ENCODE peak calls at places on chromosomes 7 and 10, in nine cellular contexts. One of them, this sample, is unnamed.
A peak's percentile ranks its signal among the peaks of the same experiment; 100 is the strongest.

GRCh38 chr7:42254217-42254616 is 17.2 kb upstream of the GLI3 start:
- DNase-seq in tibial artery: no peak
- DNase-seq in neural progenitor cell: no peak
- DNase-seq in HCT116: no peak
- DNase-seq in heart right ventricle: no peak
- DNase-seq in astrocyte of the cerebellum: no peak
- DNase-seq in ovary: no peak
- DNase-seq in A549: no peak
- DNase-seq in vagina: no peak
- DNase-seq in this sample: peak; percentile 93

GRCh38 chr10:128846927-128847326 is 620.1 kb upstream of the MGMT start:
- DNase-seq in HCT116: no peak
- DNase-seq in neural progenitor cell: no peak
- DNase-seq in heart right ventricle: no peak
- DNase-seq in ovary: no peak
- DNase-seq in vagina: no peak
- DNase-seq in A549: no peak
- DNase-seq in tibial artery: no peak
- DNase-seq in astrocyte of the cerebellum: no peak
- DNase-seq in this sample: no peak

GRCh38 chr7:139647812-139648616 is 124.5 kb downstream of the CLEC2L start:
- DNase-seq in astrocyte of the cerebellum: no peak
- DNase-seq in A549: no peak
- DNase-seq in ovary: no peak
- DNase-seq in vagina: no peak
- DNase-seq in heart right ventricle: no peak
- DNase-seq in neural progenitor cell: no peak
- DNase-seq in tibial artery: no peak
- DNase-seq in HCT116: no peak
- DNase-seq in this sample: peak; percentile 35

GRCh38 chr10:97333601-97334369 is 744 bp downstream of the FRAT2 start:
- DNase-seq in vagina: no peak
- DNase-seq in HCT116: no peak
- DNase-seq in astrocyte of the cerebellum: no peak
- DNase-seq in heart right ventricle: peak; percentile 52
- DNase-seq in ovary: peak; percentile 44
- DNase-seq in tibial artery: peak; percentile 74
- DNase-seq in A549: no peak
- DNase-seq in neural progenitor cell: peak; percentile 61
- DNase-seq in this sample: peak; percentile 52

GRCh38 chr10:119357389-119358139 is 150.2 kb downstream of the GRK5 start:
- DNase-seq in heart right ventricle: no peak
- DNase-seq in A549: no peak
- DNase-seq in HCT116: no peak
- DNase-seq in neural progenitor cell: no peak
- DNase-seq in ovary: no peak
- DNase-seq in tibial artery: no peak
- DNase-seq in astrocyte of the cerebellum: no peak
- DNase-seq in vagina: no peak
- DNase-seq in this sample: no peak

GRCh38 chr7:149723795-149724495 is 49.4 kb downstream of the ZNF467 start:
- DNase-seq in neural progenitor cell: no peak
- DNase-seq in astrocyte of the cerebellum: no peak
- DNase-seq in vagina: no peak
- DNase-seq in ovary: no peak
- DNase-seq in HCT116: no peak
- DNase-seq in A549: no peak
- DNase-seq in tibial artery: no peak
- DNase-seq in heart right ventricle: no peak
- DNase-seq in this sample: no peak

GRCh38 chr7:117751775-117752174 is 121.5 kb downstream of the CTTNBP2 start:
- DNase-seq in HCT116: no peak
- DNase-seq in tibial artery: no peak
- DNase-seq in vagina: no peak
- DNase-seq in ovary: no peak
- DNase-seq in A549: no peak
- DNase-seq in astrocyte of the cerebellum: no peak
- DNase-seq in neural progenitor cell: no peak
- DNase-seq in heart right ventricle: no peak
- DNase-seq in this sample: no peak

GRCh38 chr10:14403846-14404623 is 73.3 kb upstream of the FRMD4A start:
- DNase-seq in astrocyte of the cerebellum: no peak
- DNase-seq in tibial artery: no peak
- DNase-seq in vagina: no peak
- DNase-seq in ovary: no peak
- DNase-seq in neural progenitor cell: no peak
- DNase-seq in A549: no peak
- DNase-seq in heart right ventricle: no peak
- DNase-seq in HCT116: no peak
- DNase-seq in this sample: no peak

GRCh38 chr10:102628451-102628911 is 15.8 kb upstream of the TRIM8 start:
- DNase-seq in astrocyte of the cerebellum: no peak
- DNase-seq in tibial artery: peak; percentile 84
- DNase-seq in vagina: no peak
- DNase-seq in ovary: peak; percentile 64
- DNase-seq in A549: no peak
- DNase-seq in heart right ventricle: peak; percentile 85
- DNase-seq in neural progenitor cell: no peak
- DNase-seq in HCT116: no peak
- DNase-seq in this sample: peak; percentile 28

GRCh38 chr7:91771394-91771793 is 109.1 kb downstream of the MTERF1 start:
- DNase-seq in ovary: no peak
- DNase-seq in vagina: no peak
- DNase-seq in astrocyte of the cerebellum: no peak
- DNase-seq in neural progenitor cell: no peak
- DNase-seq in HCT116: no peak
- DNase-seq in A549: no peak
- DNase-seq in tibial artery: no peak
- DNase-seq in heart right ventricle: no peak
- DNase-seq in this sample: peak; percentile 64

GRCh38 chr7:32059289-32060045 is 10.7 kb downstream of the PDE1C start:
- DNase-seq in heart right ventricle: no peak
- DNase-seq in ovary: no peak
- DNase-seq in neural progenitor cell: no peak
- DNase-seq in HCT116: no peak
- DNase-seq in tibial artery: no peak
- DNase-seq in A549: no peak
- DNase-seq in astrocyte of the cerebellum: no peak
- DNase-seq in vagina: peak; percentile 70
- DNase-seq in this sample: peak; percentile 17

GRCh38 chr7:24152356-24152755 is 131.6 kb upstream of the NPY start:
- DNase-seq in heart right ventricle: no peak
- DNase-seq in astrocyte of the cerebellum: no peak
- DNase-seq in HCT116: no peak
- DNase-seq in tibial artery: no peak
- DNase-seq in A549: no peak
- DNase-seq in neural progenitor cell: no peak
- DNase-seq in ovary: no peak
- DNase-seq in vagina: no peak
- DNase-seq in this sample: no peak

GRCh38 chr10:22690614-22691431 is 23.6 kb downstream of the PIP4K2A start:
- DNase-seq in tibial artery: no peak
- DNase-seq in HCT116: no peak
- DNase-seq in astrocyte of the cerebellum: no peak
- DNase-seq in neural progenitor cell: peak; percentile 43
- DNase-seq in ovary: no peak
- DNase-seq in vagina: no peak
- DNase-seq in A549: no peak
- DNase-seq in heart right ventricle: no peak
- DNase-seq in this sample: peak; percentile 62

GRCh38 chr7:108145401-108145800 is 15.2 kb upstream of the LAMB4 start:
- DNase-seq in neural progenitor cell: peak; percentile 10
- DNase-seq in ovary: no peak
- DNase-seq in HCT116: no peak
- DNase-seq in astrocyte of the cerebellum: no peak
- DNase-seq in tibial artery: no peak
- DNase-seq in heart right ventricle: no peak
- DNase-seq in vagina: no peak
- DNase-seq in A549: no peak
- DNase-seq in this sample: no peak
- H3K4me3 ChIP-seq in neural progenitor cell: no peak overlapping the region
- H3K4me3 ChIP-seq in ovary: no peak overlapping the region
- H3K4me3 ChIP-seq in HCT116: no peak overlapping the region
- H3K4me3 ChIP-seq in astrocyte of the cerebellum: no peak overlapping the region
- H3K4me3 ChIP-seq in tibial artery: no peak overlapping the region
- H3K4me3 ChIP-seq in heart right ventricle: no peak overlapping the region
- H3K4me3 ChIP-seq in vagina: no peak overlapping the region
- H3K4me3 ChIP-seq in A549: no peak overlapping the region
- H3K4me3 ChIP-seq in this sample: no peak overlapping the region

GRCh38 chr10:110609592-110609991 is 34.5 kb upstream of the RBM20 start:
- DNase-seq in ovary: no peak
- DNase-seq in heart right ventricle: no peak
- DNase-seq in A549: peak; percentile 18
- DNase-seq in HCT116: peak; percentile 15
- DNase-seq in tibial artery: no peak
- DNase-seq in vagina: no peak
- DNase-seq in neural progenitor cell: no peak
- DNase-seq in astrocyte of the cerebellum: no peak
- DNase-seq in this sample: no peak
- TF ChIP-seq CTCF in ovary: no peak
- TF ChIP-seq CTCF in heart right ventricle: no peak
- TF ChIP-seq CTCF in A549: no peak
- TF ChIP-seq CTCF in HCT116: peak; percentile 53
- TF ChIP-seq CTCF in tibial artery: no peak
- TF ChIP-seq CTCF in vagina: no peak
- TF ChIP-seq CTCF in neural progenitor cell: no peak
- TF ChIP-seq CTCF in astrocyte of the cerebellum: no peak
- TF ChIP-seq CTCF in this sample: no peak

GRCh38 chr10:50884302-50884701 is 1.1 kb downstream of the A1CF start:
- DNase-seq in ovary: no peak
- DNase-seq in vagina: no peak
- DNase-seq in astrocyte of the cerebellum: no peak
- DNase-seq in heart right ventricle: no peak
- DNase-seq in tibial artery: no peak
- DNase-seq in HCT116: no peak
- DNase-seq in A549: no peak
- DNase-seq in neural progenitor cell: no peak
- DNase-seq in this sample: no peak
- H3K4me3 ChIP-seq in ovary: no peak overlapping the region
- H3K4me3 ChIP-seq in vagina: no peak overlapping the region
- H3K4me3 ChIP-seq in astrocyte of the cerebellum: no peak overlapping the region
- H3K4me3 ChIP-seq in heart right ventricle: no peak overlapping the region
- H3K4me3 ChIP-seq in tibial artery: no peak overlapping the region
- H3K4me3 ChIP-seq in HCT116: no peak overlapping the region
- H3K4me3 ChIP-seq in A549: no peak overlapping the region
- H3K4me3 ChIP-seq in neural progenitor cell: no peak overlapping the region
- H3K4me3 ChIP-seq in this sample: no peak overlapping the region

GRCh38 chr7:27161214-27161720 is 4.1 kb downstream of the HOXA9 start:
- DNase-seq in ovary: no peak
- DNase-seq in A549: no peak
- DNase-seq in heart right ventricle: no peak
- DNase-seq in HCT116: no peak
- DNase-seq in neural progenitor cell: no peak
- DNase-seq in tibial artery: peak; percentile 74
- DNase-seq in vagina: no peak
- DNase-seq in astrocyte of the cerebellum: no peak
- DNase-seq in this sample: peak; percentile 46
- TF ChIP-seq CTCF in ovary: no peak
- TF ChIP-seq CTCF in A549: no peak
- TF ChIP-seq CTCF in heart right ventricle: peak; percentile 3
- TF ChIP-seq CTCF in HCT116: no peak
- TF ChIP-seq CTCF in neural progenitor cell: no peak
- TF ChIP-seq CTCF in tibial artery: no peak
- TF ChIP-seq CTCF in vagina: peak; percentile 0
- TF ChIP-seq CTCF in astrocyte of the cerebellum: no peak
- TF ChIP-seq CTCF in this sample: no peak

DNA sequence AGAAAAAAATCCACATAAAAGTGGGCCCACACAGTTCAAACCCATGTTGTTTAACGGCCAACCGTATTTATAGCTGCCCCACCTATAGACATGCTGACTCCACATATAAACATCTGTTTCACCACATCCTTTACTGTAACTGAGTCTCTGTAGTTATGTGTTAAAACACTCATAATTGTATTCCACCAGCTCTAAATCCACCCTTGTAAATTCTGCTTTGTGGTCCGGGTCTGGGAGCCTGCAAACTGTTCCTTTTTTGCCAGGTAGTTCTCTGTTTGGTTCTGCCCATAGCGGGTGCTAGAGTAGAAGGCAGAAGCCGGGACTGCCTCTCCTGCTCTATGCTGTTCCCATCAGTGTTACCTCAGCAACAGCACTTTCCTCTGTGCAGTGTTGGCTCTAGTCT is 20.2 kb upstream of the FHIP2A start:
- DNase-seq in A549: no peak
- DNase-seq in vagina: no peak
- DNase-seq in tibial artery: no peak
- DNase-seq in neural progenitor cell: no peak
- DNase-seq in astrocyte of the cerebellum: no peak
- DNase-seq in HCT116: no peak
- DNase-seq in ovary: no peak
- DNase-seq in heart right ventricle: no peak
- DNase-seq in this sample: no peak
- H3K4me3 ChIP-seq in A549: no peak overlapping the region
- H3K4me3 ChIP-seq in vagina: no peak overlapping the region
- H3K4me3 ChIP-seq in tibial artery: no peak overlapping the region
- H3K4me3 ChIP-seq in neural progenitor cell: no peak overlapping the region
- H3K4me3 ChIP-seq in astrocyte of the cerebellum: no peak overlapping the region
- H3K4me3 ChIP-seq in HCT116: no peak overlapping the region
- H3K4me3 ChIP-seq in ovary: no peak overlapping the region
- H3K4me3 ChIP-seq in heart right ventricle: no peak overlapping the region
- H3K4me3 ChIP-seq in this sample: no peak overlapping the region

GRCh38 chr7:70788276-70788675 is 343.7 kb upstream of the GALNT17 start:
- DNase-seq in HCT116: no peak
- DNase-seq in A549: no peak
- DNase-seq in tibial artery: no peak
- DNase-seq in neural progenitor cell: no peak
- DNase-seq in heart right ventricle: no peak
- DNase-seq in astrocyte of the cerebellum: no peak
- DNase-seq in ovary: no peak
- DNase-seq in vagina: no peak
- DNase-seq in this sample: no peak
- TF ChIP-seq CTCF in HCT116: no peak
- TF ChIP-seq CTCF in A549: no peak
- TF ChIP-seq CTCF in tibial artery: no peak
- TF ChIP-seq CTCF in neural progenitor cell: no peak
- TF ChIP-seq CTCF in heart right ventricle: no peak
- TF ChIP-seq CTCF in astrocyte of the cerebellum: no peak
- TF ChIP-seq CTCF in ovary: no peak
- TF ChIP-seq CTCF in vagina: no peak
- TF ChIP-seq CTCF in this sample: no peak